ENCODE peak calls at places on chromosomes 16 and 17, in four cellular contexts. T is SK-N-SH, B is HCT116, C is HepG2. Q is an unnamed sample.

GRCh38 chr16:83606486-83607030 is 201.2 kb upstream of the HSBP1 start:
- DNase-seq in T (no peak), B (peak; percentile 12), C (no peak), Q (no peak)

GRCh38 chr16:75224683-75225082 is 5.9 kb downstream of the CTRB1 start:
- DNase-seq in T (no peak), B (no peak), C (no peak), Q (no peak)

GRCh38 chr16:8594149-8594666 is 3.9 kb upstream of the TMEM114 start:
- DNase-seq in T (no peak), B (no peak), C (no peak), Q (no peak)

GRCh38 chr16:48526058-48526957 is 83.7 kb downstream of the N4BP1 start:
- DNase-seq in T (no peak), B (peak; percentile 66), C (peak; percentile 85), Q (peak; percentile 63)

GRCh38 chr16:75288596-75289120 is 37.2 kb upstream of the BCAR1 start:
- DNase-seq in T (no peak), B (no peak), C (no peak), Q (no peak)

GRCh38 chr16:66490774-66491715 is 58.9 kb downstream of the TK2 start:
- DNase-seq in T (no peak), B (no peak), C (no peak), Q (no peak)

GRCh38 chr17:53707546-53707945 is 115.2 kb upstream of the KIF2B start:
- DNase-seq in T (no peak), B (no peak), C (no peak), Q (no peak)

GRCh38 chr17:76969598-76970172 is 101.5 kb downstream of the MGAT5B start:
- DNase-seq in T (peak; percentile 94), B (no peak), C (no peak), Q (no peak)

GRCh38 chr17:39787038-39787437 is 49.3 kb downstream of the GRB7 start:
- DNase-seq in T (no peak), B (no peak), C (no peak), Q (no peak)

GRCh38 chr16:79600636-79601091 is at the start of gene MAF:
- DNase-seq in T (peak; percentile 69), B (no peak), C (peak; percentile 58), Q (peak; percentile 100)

GRCh38 chr16:79598341-79599181 is 2.0 kb downstream of the MAF start:
- DNase-seq in T (peak; percentile 83), B (no peak), C (no peak), Q (no peak)

GRCh38 chr16:79597775-79598174 is 2.8 kb downstream of the MAF start:
- DNase-seq in T (no peak), B (no peak), C (no peak), Q (no peak)

GRCh38 chr16:79599837-79600635 is 501 bp downstream of the MAF start:
- DNase-seq in T (peak; percentile 80), B (no peak), C (no peak), Q (peak; percentile 93)

GRCh38 chr16:79599256-79599836 is 1.2 kb downstream of the MAF start:
- DNase-seq in T (peak; percentile 66), B (no peak), C (no peak), Q (peak; percentile 76)
- TF ChIP-seq JUND in T (no peak), B (no peak), C (no peak), Q (no peak)

GRCh38 chr17:78903101-78903779 is at the start of gene CEP295NL:
- DNase-seq in T (peak; percentile 78), B (no peak), C (peak; percentile 47), Q (no peak)

GRCh38 chr17:78904371-78904770 is 1.4 kb upstream of the CEP295NL start:
- DNase-seq in T (no peak), B (no peak), C (no peak), Q (no peak)

GRCh38 chr17:78908426-78908825 is 5.4 kb upstream of the CEP295NL start:
- DNase-seq in T (no peak), B (no peak), C (peak; percentile 33), Q (no peak)

GRCh38 chr17:78901806-78902205 is 1.2 kb downstream of the CEP295NL start:
- DNase-seq in T (no peak), B (no peak), C (no peak), Q (no peak)

GRCh38 chr17:78905111-78905510 is 2.1 kb upstream of the CEP295NL start:
- DNase-seq in T (no peak), B (no peak), C (no peak), Q (no peak)
- TF ChIP-seq JUND in T (no peak), B (no peak), C (no peak), Q (no peak)

DNA sequence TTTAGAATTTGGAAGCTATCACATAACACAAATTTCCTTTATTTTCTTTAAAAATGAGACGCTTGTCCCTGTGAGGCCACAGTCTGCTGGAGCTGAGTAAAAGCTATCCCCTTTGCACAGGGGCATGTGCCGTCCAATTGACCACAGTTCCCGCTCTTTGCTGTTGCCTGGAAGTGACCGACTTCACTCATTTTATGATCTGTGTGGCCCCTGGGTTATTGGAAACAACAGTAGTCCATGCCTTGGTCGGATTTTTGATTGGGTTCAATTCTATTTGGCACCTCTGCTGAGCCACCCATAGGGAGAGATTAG is 405.0 kb downstream of the CPPED1 start:
- DNase-seq in T (no peak), B (no peak), C (no peak), Q (no peak)
- TF ChIP-seq JUND in T (no peak), B (no peak), C (no peak), Q (no peak)

GRCh38 chr17:57737450-57737849 is 7.6 kb downstream of the CCDC182 start:
- DNase-seq in T (no peak), B (no peak), C (no peak), Q (no peak)

GRCh38 chr17:57740225-57740528 is 4.9 kb downstream of the CCDC182 start:
- DNase-seq in T (no peak), B (no peak), C (no peak), Q (no peak)

GRCh38 chr17:57735707-57736106 is 9.4 kb downstream of the CCDC182 start:
- DNase-seq in T (peak; percentile 60), B (peak; percentile 36), C (peak; percentile 37), Q (peak; percentile 47)

GRCh38 chr17:57735230-57735629 is 9.9 kb downstream of the CCDC182 start:
- DNase-seq in T (no peak), B (no peak), C (no peak), Q (no peak)

DNA sequence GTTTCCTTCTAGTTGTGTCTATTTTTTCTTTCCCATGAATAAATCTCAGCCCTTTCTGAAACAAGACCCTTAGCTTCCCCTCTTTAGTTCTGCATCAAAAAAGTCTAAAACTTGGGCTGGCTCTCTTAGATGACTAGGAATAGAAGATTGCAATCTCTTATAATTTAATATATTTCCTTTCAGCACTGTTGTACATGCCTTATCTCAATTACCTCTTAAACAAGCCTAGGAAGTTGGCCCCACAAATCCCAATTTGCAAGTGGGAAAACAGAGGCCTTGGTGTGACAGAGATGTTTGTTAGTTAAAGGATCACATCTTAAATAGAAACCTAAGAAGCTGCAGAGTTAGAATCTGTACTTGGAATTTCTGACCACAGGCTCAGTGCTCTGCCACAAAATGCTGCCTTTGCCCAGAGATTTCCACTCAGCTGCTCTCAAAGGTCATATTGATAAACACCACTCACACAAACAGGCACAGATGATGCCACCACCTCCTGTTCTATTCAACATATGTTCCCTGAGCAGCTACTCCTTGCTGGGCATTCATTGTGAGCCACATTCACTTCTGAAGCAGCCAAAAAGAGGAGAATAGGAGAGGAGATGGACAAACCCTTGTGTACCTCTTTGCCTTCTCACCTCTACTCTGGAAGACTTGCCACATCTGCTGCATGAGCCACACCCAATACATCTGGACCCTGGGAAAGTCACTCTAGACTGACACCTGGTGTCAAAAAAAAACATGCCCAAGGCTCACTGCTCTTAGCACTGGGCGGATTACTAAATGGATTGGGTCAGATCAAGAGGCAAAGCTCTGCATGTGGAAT is 5.5 kb downstream of the CCDC182 start:
- DNase-seq in T (peak; percentile 76), B (peak; percentile 61), C (peak; percentile 53), Q (no peak)
- TF ChIP-seq JUND in T (no peak), B (no peak), C (no peak), Q (no peak)

GRCh38 chr17:46080118-46081017 is 81.3 kb downstream of the STH start:
- DNase-seq in T (no peak), B (no peak), C (no peak), Q (no peak)

GRCh38 chr17:46085522-46085921 is 86.5 kb downstream of the STH start:
- DNase-seq in T (no peak), B (no peak), C (no peak), Q (no peak)

GRCh38 chr17:46078675-46079074 is 79.6 kb downstream of the STH start:
- DNase-seq in T (no peak), B (no peak), C (no peak), Q (no peak)

GRCh38 chr17:46081018-46081320 is 81.9 kb downstream of the STH start:
- DNase-seq in T (no peak), B (no peak), C (no peak), Q (no peak)

GRCh38 chr17:46082293-46082692 is 83.2 kb downstream of the STH start:
- DNase-seq in T (no peak), B (no peak), C (no peak), Q (no peak)
- TF ChIP-seq JUND in T (no peak), B (no peak), C (no peak), Q (no peak)

Q was measured in T47D.